ENCODE peak calls at places on chromosomes 16 and 17, in six cellular contexts. F is NCI-H1417; V is NCI-H748 treated with DMSO at 0.1 percent for 48 hours; W is effector memory CD4-positive, alpha-beta T cell; O is SHP77 treated with DMSO at 0.1 percent for 48 hours; S is HEK293T. A is an unnamed sample.
A peak's percentile ranks its signal among the peaks of the same experiment; 100 is the strongest.

GRCh38 chr17:8075081-8075480 is 12.4 kb downstream of the ALOX12B start:
- DNase-seq in W (no peak), V (no peak), O (no peak), F (no peak), S (no peak), A (no peak)

GRCh38 chr16:74991593-74992403 is 6.9 kb upstream of the WDR59 start:
- DNase-seq in O (no peak), V (no peak), S (no peak), W (no peak), F (no peak), A (no peak)

GRCh38 chr17:29807520-29808361 is 122.3 kb downstream of the SSH2 start:
- DNase-seq in V (peak; percentile 55), W (peak; percentile 35), S (peak; percentile 46), F (peak; percentile 76), O (peak; percentile 18), A (peak; percentile 66)

GRCh38 chr16:46972429-46972970 is 974 bp downstream of the DNAJA2 start:
- DNase-seq in F (peak; percentile 74), O (peak; percentile 34), V (no peak), S (peak; percentile 48), W (no peak), A (no peak)

GRCh38 chr17:41647940-41648410 is 23.6 kb upstream of the KRT17 start:
- DNase-seq in W (peak; percentile 78), S (peak; percentile 90), V (peak; percentile 80), F (peak; percentile 90), O (peak; percentile 5), A (peak; percentile 96)

GRCh38 chr17:78271419-78272160 is 40.2 kb downstream of the TMEM235 start:
- DNase-seq in S (no peak), V (no peak), F (no peak), W (no peak), O (no peak), A (no peak)

GRCh38 chr16:380837-381787 is 666 bp downstream of the PGAP6 start:
- DNase-seq in F (peak; percentile 50), O (no peak), V (no peak), W (no peak), S (peak; percentile 29), A (peak; percentile 57)

GRCh38 chr16:66491716-66492064 is 58.2 kb downstream of the TK2 start:
- DNase-seq in S (no peak), F (peak; percentile 19), W (no peak), V (no peak), O (no peak), A (no peak)

GRCh38 chr16:54178491-54178976 is 108.1 kb downstream of the IRX3 start:
- DNase-seq in F (peak; percentile 91), V (no peak), W (no peak), S (no peak), O (peak; percentile 9), A (peak; percentile 71)

GRCh38 chr16:89322381-89323119 is 105.0 kb downstream of the ZNF778 start:
- DNase-seq in F (peak; percentile 48), W (no peak), S (peak; percentile 52), V (no peak), O (peak; percentile 67), A (peak; percentile 56)

GRCh38 chr16:1443403-1443973 is 868 bp downstream of the CCDC154 start:
- DNase-seq in V (no peak), F (no peak), S (no peak), W (no peak), O (no peak), A (peak; percentile 7)

GRCh38 chr17:48961516-48962233 is 6.7 kb downstream of the GIP start:
- DNase-seq in F (no peak), O (no peak), V (no peak), S (no peak), W (no peak), A (peak; percentile 27)

A was measured in retina.